ENCODE peak calls at places on chromosomes 7 and 10, in five cellular contexts. R, D, W, J and F are unnamed samples.

GRCh38 chr7:154858836-154859537 is 143.9 kb downstream of the PAXIP1 start:
- DNase-seq in R (no peak), D (no peak), W (no peak), J (no peak), F (no peak)

GRCh38 chr10:84140036-84140379 is 699 bp downstream of the GHITM start:
- DNase-seq in R (peak), D (peak), W (no peak), J (peak), F (peak)

GRCh38 chr7:138257459-138258193 is 181.4 kb downstream of the AKR1D1 start:
- DNase-seq in R (no peak), D (no peak), W (no peak), J (no peak), F (no peak)

GRCh38 chr10:65320256-65321026 is 1605.4 kb upstream of the LRRTM3 start:
- DNase-seq in R (no peak), D (no peak), W (no peak), J (no peak), F (no peak)

GRCh38 chr10:60788543-60788942 is 10.3 kb downstream of the CDK1 start:
- DNase-seq in R (no peak), D (no peak), W (no peak), J (no peak), F (no peak)

GRCh38 chr7:107659666-107660065 is 962 bp upstream of the SLC26A4 start:
- DNase-seq in R (peak), D (no peak), W (no peak), J (peak), F (no peak)

GRCh38 chr10:75403144-75404022 is 1.8 kb upstream of the ZNF503 start:
- DNase-seq in R (no peak), D (peak), W (no peak), J (peak), F (peak)

GRCh38 chr10:121113385-121113696 is 262.2 kb downstream of the WDR11 start:
- DNase-seq in R (no peak), D (no peak), W (no peak), J (peak), F (no peak)

GRCh38 chr7:43779032-43779812 is 20.7 kb downstream of the BLVRA start:
- DNase-seq in R (no peak), D (no peak), W (no peak), J (peak), F (no peak)

GRCh38 chr7:66301249-66301648 is 96.1 kb downstream of the TPST1 start:
- DNase-seq in R (no peak), D (no peak), W (no peak), J (no peak), F (no peak)

GRCh38 chr7:75743455-75743859 is 4.7 kb upstream of the HIP1 start:
- DNase-seq in R (no peak), D (no peak), W (no peak), J (no peak), F (peak)

GRCh38 chr7:69808401-69808800 is 210.1 kb downstream of the AUTS2 start:
- DNase-seq in R (no peak), D (no peak), W (no peak), J (no peak), F (no peak)

GRCh38 chr7:101926265-101926664 is 108.8 kb downstream of the CUX1 start:
- DNase-seq in R (no peak), D (no peak), W (no peak), J (no peak), F (no peak)

GRCh38 chr10:31623466-31623865 is 304.4 kb downstream of the ZEB1 start:
- DNase-seq in R (peak), D (no peak), W (no peak), J (no peak), F (no peak)

GRCh38 chr7:25812086-25812855 is 339.7 kb upstream of the NFE2L3 start:
- DNase-seq in R (no peak), D (no peak), W (no peak), J (no peak), F (no peak)

GRCh38 chr7:98852826-98853225 is 17.0 kb downstream of the TMEM130 start:
- DNase-seq in R (peak), D (no peak), W (no peak), J (no peak), F (no peak)

GRCh38 chr10:1736180-1736971 is 949 bp downstream of the ADARB2 start:
- DNase-seq in R (no peak), D (peak), W (no peak), J (peak), F (no peak)

GRCh38 chr10:61847640-61848039 is 53.9 kb upstream of the ARID5B start:
- DNase-seq in R (no peak), D (no peak), W (no peak), J (no peak), F (no peak)

GRCh38 chr10:112082134-112082533 is 101.4 kb downstream of the GPAM start:
- DNase-seq in R (no peak), D (no peak), W (no peak), J (peak), F (no peak)

GRCh38 chr7:7416031-7416968 is 119.4 kb downstream of the COL28A1 start:
- DNase-seq in R (no peak), D (no peak), W (no peak), J (peak), F (peak)

GRCh38 chr7:106964455-106964854 is 80.0 kb upstream of the PRKAR2B start:
- DNase-seq in R (no peak), D (no peak), W (no peak), J (no peak), F (no peak)

GRCh38 chr7:158492372-158492771 is 95.3 kb downstream of the PTPRN2 start:
- DNase-seq in R (no peak), D (no peak), W (no peak), J (no peak), F (no peak)

GRCh38 chr10:24694086-24694485 is 29.6 kb downstream of the ARHGAP21 start:
- DNase-seq in R (no peak), D (no peak), W (no peak), J (no peak), F (no peak)

GRCh38 chr10:111522551-111522950 is 445.7 kb downstream of the ADRA2A start:
- DNase-seq in R (no peak), D (no peak), W (no peak), J (no peak), F (peak)

GRCh38 chr10:29804025-29804852 is 169.5 kb upstream of the SVIL start:
- DNase-seq in R (peak), D (no peak), W (peak), J (peak), F (no peak)

GRCh38 chr10:80412521-80412920 is 4.2 kb downstream of the PRXL2A start:
- DNase-seq in R (no peak), D (no peak), W (no peak), J (peak), F (no peak)

GRCh38 chr10:46247808-46248569 is 38.8 kb upstream of the ANTXRL start:
- DNase-seq in R (no peak), D (no peak), W (no peak), J (no peak), F (no peak)

GRCh38 chr7:66352071-66352470 is 146.9 kb downstream of the TPST1 start:
- DNase-seq in R (no peak), D (peak), W (no peak), J (peak), F (no peak)

GRCh38 chr10:12819071-12819470 is 182.4 kb downstream of the CCDC3 start:
- DNase-seq in R (no peak), D (peak), W (no peak), J (no peak), F (no peak)